ENCODE peak calls at places on chromosomes 11 and 22, in five cellular contexts. A, G, R, N and I are unnamed samples. For H3K4me1 and H3K9me3, the result is how much of the 10 kb centered on the place peaks cover.

GRCh38 chr11:68200639-68201038 is 12.5 kb downstream of the KMT5B start:
- DNase-seq in A (no peak), R (no peak), G (no peak), N (no peak), I (no peak)

GRCh38 chr11:63610604-63611394 is 3.4 kb downstream of the PLAAT3 start:
- DNase-seq in G (no peak), R (no peak), A (no peak), N (no peak), I (no peak)

GRCh38 chr22:17257091-17257490 is 37.9 kb upstream of the ADA2 start:
- DNase-seq in A (no peak), G (no peak), N (no peak), R (no peak), I (no peak)

GRCh38 chr22:17606472-17606871 is 22.1 kb downstream of the ATP6V1E1 start:
- DNase-seq in A (no peak), R (no peak), G (peak), N (no peak), I (no peak)

GRCh38 chr11:9716275-9717039 is 52.6 kb downstream of the SWAP70 start:
- DNase-seq in N (no peak), G (no peak), R (no peak), A (no peak), I (no peak)

GRCh38 chr22:35102663-35103062 is 36.7 kb downstream of the ISX start:
- DNase-seq in G (no peak), N (peak), R (no peak), A (peak), I (no peak)

GRCh38 chr11:3880724-3881123 is 25.3 kb downstream of the STIM1 start:
- DNase-seq in R (no peak), N (no peak), A (no peak), G (no peak), I (no peak)

GRCh38 chr11:4903484-4903883 is at the start of gene OR51A7:
- DNase-seq in G (no peak), R (no peak), N (no peak), A (no peak), I (no peak)

GRCh38 chr22:46758867-46759290 is 3.6 kb upstream of the TBC1D22A start:
- DNase-seq in R (no peak), G (peak), A (peak), N (peak), I (no peak)

GRCh38 chr22:18103527-18104269 is 6.9 kb upstream of the TUBA8 start:
- DNase-seq in G (no peak), R (peak), N (no peak), A (no peak), I (no peak)

GRCh38 chr22:23241562-23242472 is 61.5 kb downstream of the BCR start:
- DNase-seq in G (no peak), A (no peak), N (no peak), R (no peak), I (no peak)

GRCh38 chr22:23243006-23243573 is 62.8 kb downstream of the BCR start:
- DNase-seq in R (no peak), G (no peak), N (no peak), A (no peak), I (no peak)

GRCh38 chr22:23240639-23241389 is 60.5 kb downstream of the BCR start:
- DNase-seq in R (no peak), G (no peak), A (no peak), N (no peak), I (no peak)

GRCh38 chr22:23243859-23244689 is 63.8 kb downstream of the BCR start:
- DNase-seq in N (no peak), A (no peak), R (no peak), G (no peak), I (no peak)

DNA sequence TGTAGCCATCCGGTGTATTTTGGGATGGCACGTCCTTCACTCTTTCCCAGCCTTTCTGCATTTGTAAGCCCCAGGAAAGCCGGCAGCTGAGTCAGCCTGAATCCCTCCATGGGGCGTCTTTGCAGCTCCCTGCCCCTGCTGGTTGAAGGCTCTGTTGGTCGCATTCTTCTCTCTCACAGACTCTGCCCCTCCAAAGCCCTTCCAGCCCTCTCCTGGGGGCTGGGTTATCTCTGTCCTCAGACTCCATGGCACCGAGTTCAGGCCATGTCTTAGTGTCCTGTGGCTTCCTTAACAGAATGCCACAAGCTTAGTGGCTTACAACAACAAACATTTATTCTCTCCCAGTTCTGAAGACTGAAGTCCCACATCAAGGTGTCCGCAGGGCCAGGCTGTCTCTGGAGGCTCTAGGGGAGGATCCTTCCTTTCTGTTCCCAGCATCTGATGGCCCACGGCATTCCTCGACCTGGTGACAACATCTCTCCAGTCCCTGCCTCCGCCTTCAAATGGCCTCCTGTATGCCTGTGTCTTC is 62.2 kb downstream of the BCR start:
- DNase-seq in G (no peak), A (no peak), N (no peak), R (no peak), I (no peak)
- H3K4me1 ChIP-seq in G (under half), A (under half), N (under half), R (under half), I (half or more)

GRCh38 chr11:6799402-6799801 is at the start of gene OR6A2:
- DNase-seq in G (no peak), A (no peak), N (no peak), R (no peak), I (no peak)
- TF ChIP-seq CTCF in G (no peak), A (no peak), N (no peak), R (no peak), I (no peak)

DNA sequence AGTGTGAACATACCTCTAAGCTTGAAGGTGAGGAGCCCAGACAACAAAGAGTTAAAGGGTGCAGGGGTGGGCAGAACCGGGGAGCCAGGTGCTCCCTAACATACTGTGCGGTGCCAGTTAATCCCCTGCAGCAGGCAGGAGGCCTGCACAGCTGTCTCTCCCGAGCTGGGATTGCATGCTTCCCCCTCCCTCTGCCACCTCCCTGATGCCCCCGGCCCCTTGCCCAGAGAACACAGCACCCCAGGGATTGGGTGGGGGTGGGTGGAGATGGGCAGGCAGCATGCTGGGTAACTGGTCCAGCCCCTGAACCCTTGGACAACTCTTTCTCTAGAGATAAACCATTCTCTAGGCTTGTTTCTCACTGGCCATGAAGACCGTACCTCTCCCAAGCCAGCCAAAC is 67.7 kb upstream of the MYOD1 start:
- DNase-seq in R (no peak), A (no peak), G (no peak), N (no peak), I (no peak)
- H3K9me3 ChIP-seq in R (under half), A (under half), G (under half), N (under half), I (under half)

DNA sequence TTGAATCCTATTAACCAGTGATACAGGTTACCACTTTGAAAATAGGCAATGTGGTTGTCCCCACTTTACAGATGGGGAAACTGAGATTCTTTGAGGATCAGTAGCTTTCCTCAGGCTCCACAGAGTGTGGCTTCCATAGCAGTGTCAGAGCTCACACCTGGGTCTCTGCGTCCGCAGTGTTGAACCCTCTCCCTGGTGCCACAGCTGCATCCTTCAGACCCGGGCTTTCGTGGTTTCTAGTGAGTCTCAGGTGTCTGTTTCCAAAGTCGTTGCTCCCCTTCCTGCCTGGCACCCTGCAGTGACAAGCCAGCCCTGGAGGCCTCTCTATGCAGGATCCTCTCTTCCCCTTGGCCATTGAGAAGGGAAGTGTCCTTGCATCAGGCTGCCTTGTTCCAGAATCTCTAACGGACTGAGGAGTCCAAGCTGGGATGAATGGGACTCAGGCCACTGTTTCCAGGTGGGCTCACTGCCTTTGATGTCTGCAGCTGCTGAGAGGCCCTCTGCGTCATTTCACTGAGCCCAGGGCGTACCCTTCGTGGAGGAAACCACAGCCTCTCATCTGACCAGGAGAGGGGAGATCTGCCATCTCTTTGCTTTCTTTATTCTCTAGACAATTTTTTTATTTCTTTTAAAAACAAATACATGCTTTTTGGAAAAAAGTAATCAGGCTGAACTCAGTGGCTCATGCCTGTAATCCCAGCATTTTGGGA is 48.4 kb upstream of the MICAL2 start:
- DNase-seq in G (no peak), R (no peak), A (no peak), N (no peak), I (no peak)
- H3K4me1 ChIP-seq in G (under half), R (under half), A (under half), N (under half), I (under half)

GRCh38 chr11:78982377-78982925 is 407.8 kb upstream of the NARS2 start:
- DNase-seq in N (no peak), G (no peak), R (no peak), A (no peak), I (no peak)

GRCh38 chr11:78985654-78986053 is 411.0 kb upstream of the NARS2 start:
- DNase-seq in G (no peak), R (no peak), A (no peak), N (no peak), I (no peak)

GRCh38 chr11:78991681-78992080 is 417.0 kb upstream of the NARS2 start:
- DNase-seq in G (no peak), N (no peak), A (no peak), R (no peak), I (no peak)

GRCh38 chr11:78986305-78986704 is 411.6 kb upstream of the NARS2 start:
- DNase-seq in N (no peak), A (no peak), G (no peak), R (no peak), I (no peak)

DNA sequence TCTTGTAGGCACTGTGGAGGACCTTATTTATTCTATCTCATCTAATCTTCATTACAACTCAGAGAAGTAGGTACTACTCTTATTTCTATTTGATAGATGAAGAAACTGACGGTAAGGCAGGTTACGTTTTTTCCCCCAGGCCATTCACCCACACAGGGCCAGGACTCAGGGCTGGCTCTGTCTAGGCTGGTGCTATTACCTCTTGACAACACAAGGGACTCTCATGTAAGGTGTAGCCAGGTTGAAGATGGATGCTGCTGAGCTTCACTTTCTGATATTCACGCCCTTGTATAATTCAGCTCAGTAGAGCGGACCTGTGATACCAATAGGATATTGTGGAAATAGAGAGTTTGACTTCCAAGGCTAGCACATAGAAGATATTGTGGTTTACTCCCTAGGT is 413.1 kb upstream of the NARS2 start:
- DNase-seq in G (no peak), A (no peak), R (no peak), N (no peak), I (no peak)
- TF ChIP-seq CTCF in G (no peak), A (no peak), R (no peak), N (no peak), I (no peak)